ENCODE peak calls at places on chromosomes 13 and 19, in five cellular contexts. L is heart left ventricle, X is coronary artery, F is heart right ventricle, S is tibial artery. B is an unnamed sample.

GRCh38 chr13:25901460-25902376 is 150.1 kb downstream of the SHISA2 start:
- DNase-seq in L (no peak), X (no peak), F (no peak), S (no peak), B (no peak)

GRCh38 chr19:37963190-37963947 is 56.4 kb downstream of the SIPA1L3 start:
- DNase-seq in L (no peak), X (no peak), F (no peak), S (no peak), B (no peak)

GRCh38 chr19:37519890-37520289 is 13.2 kb downstream of the ZNF793 start:
- DNase-seq in L (no peak), X (no peak), F (no peak), S (no peak), B (no peak)

GRCh38 chr13:77184455-77184854 is 142.4 kb downstream of the MYCBP2 start:
- DNase-seq in L (no peak), X (no peak), F (no peak), S (no peak), B (no peak)

GRCh38 chr19:31179471-31179852 is 169.8 kb downstream of the TSHZ3 start:
- DNase-seq in L (no peak), X (no peak), F (no peak), S (no peak), B (no peak)

GRCh38 chr13:99380921-99381645 is 73.9 kb upstream of the GPR183 start:
- DNase-seq in L (no peak), X (peak), F (no peak), S (no peak), B (no peak)

GRCh38 chr19:10566408-10566657 is 523 bp upstream of the KRI1 start:
- DNase-seq in L (no peak), X (no peak), F (no peak), S (no peak), B (no peak)

GRCh38 chr13:109971006-109971744 is 184.8 kb upstream of the IRS2 start:
- DNase-seq in L (no peak), X (no peak), F (peak), S (no peak), B (no peak)

GRCh38 chr19:41276231-41276630 is 12.1 kb downstream of the HNRNPUL1 start:
- DNase-seq in L (no peak), X (no peak), F (no peak), S (peak), B (no peak)

GRCh38 chr13:45242524-45242923 is 41.7 kb upstream of the KCTD4 start:
- DNase-seq in L (no peak), X (no peak), F (no peak), S (no peak), B (no peak)

GRCh38 chr19:7845390-7846179 is 15.6 kb downstream of the EVI5L start:
- DNase-seq in L (no peak), X (no peak), F (no peak), S (no peak), B (no peak)

GRCh38 chr19:58553799-58554493 is 959 bp downstream of the CHMP2A start:
- DNase-seq in L (no peak), X (peak), F (no peak), S (peak), B (no peak)

GRCh38 chr19:19171821-19172532 is 1.9 kb upstream of the MEF2B start:
- DNase-seq in L (no peak), X (no peak), F (no peak), S (no peak), B (no peak)

GRCh38 chr13:21010621-21011020 is 50.8 kb downstream of the LATS2 start:
- DNase-seq in L (no peak), X (peak), F (no peak), S (no peak), B (no peak)

GRCh38 chr19:6402834-6403608 is 10.1 kb upstream of the GTF2F1 start:
- DNase-seq in L (no peak), X (no peak), F (no peak), S (no peak), B (peak)

GRCh38 chr13:42729857-42730402 is 51.5 kb upstream of the FAM216B start:
- DNase-seq in L (no peak), X (no peak), F (no peak), S (no peak), B (no peak)

GRCh38 chr13:31096624-31097302 is 64.9 kb downstream of the HSPH1 start:
- DNase-seq in L (no peak), X (no peak), F (no peak), S (no peak), B (no peak)

GRCh38 chr19:1251503-1252220 is 3.3 kb downstream of the MIDN start:
- DNase-seq in L (peak), X (no peak), F (peak), S (peak), B (no peak)

GRCh38 chr13:99796175-99796819 is 175.3 kb downstream of the ZIC5 start:
- DNase-seq in L (no peak), X (no peak), F (no peak), S (no peak), B (no peak)

GRCh38 chr13:97026759-97027555 is 32.7 kb upstream of the OXGR1 start:
- DNase-seq in L (no peak), X (no peak), F (no peak), S (no peak), B (no peak)

GRCh38 chr13:38662362-38662761 is 24.5 kb upstream of the FREM2 start:
- DNase-seq in L (no peak), X (no peak), F (no peak), S (no peak), B (no peak)

GRCh38 chr19:33302175-33302973 is at the start of gene CEBPA:
- DNase-seq in L (peak), X (peak), F (peak), S (peak), B (no peak)
- TF ChIP-seq CTCF in L (peak), X (peak), F (peak), S (peak), B (peak)

GRCh38 chr19:13817018-13817614 is 21.9 kb downstream of the ZSWIM4 start:
- DNase-seq in L (peak), X (no peak), F (no peak), S (no peak), B (no peak)
- H3K4me3 ChIP-seq in L (no peak), X (no peak), F (peak), S (no peak), B (no peak)

DNA sequence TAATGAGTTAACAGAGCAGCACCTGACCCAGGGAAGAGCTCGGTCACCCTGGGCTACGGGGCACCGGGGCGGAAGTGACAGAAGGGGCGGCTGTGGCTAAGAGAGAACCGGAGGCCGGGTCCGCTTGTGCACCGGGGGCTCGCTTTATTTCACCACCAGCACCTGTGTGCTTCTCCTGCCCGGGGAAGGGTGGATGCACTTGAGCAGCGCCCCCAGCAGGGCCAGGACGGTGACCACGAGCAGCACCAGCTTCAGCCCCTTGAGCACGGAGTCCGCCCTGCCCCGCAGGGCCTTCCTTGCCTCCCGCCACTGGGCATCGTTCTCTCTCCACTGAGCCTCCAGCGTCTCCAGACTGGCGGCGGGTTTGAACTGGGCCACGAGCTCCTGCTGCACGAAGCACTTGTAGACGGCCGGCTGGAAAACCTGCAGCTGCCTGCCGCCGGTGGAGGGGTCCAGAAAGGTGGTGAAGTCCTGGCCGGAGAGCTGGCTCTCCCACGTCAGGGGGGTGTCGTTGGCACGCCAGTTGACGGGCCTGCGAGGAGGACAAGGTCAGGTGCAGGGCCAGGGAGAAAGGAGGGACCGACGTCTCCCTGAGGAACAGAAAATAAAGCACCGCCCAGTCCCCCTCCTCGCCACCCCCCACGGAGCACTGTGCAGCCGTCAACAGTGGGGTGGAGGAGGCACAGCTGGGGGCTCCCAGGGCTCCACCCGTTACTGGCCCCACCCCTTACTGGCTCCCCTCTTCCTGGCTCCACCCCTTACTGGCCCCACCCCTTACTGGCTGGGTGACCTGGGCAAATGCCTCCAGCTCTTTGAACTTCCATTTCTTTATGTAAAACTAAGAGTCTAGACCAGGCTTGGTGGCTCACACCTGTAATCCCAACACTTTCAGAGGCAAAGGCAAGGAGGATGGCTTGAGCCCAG is 3.6 kb downstream of the FAM187B start:
- DNase-seq in L (no peak), X (no peak), F (no peak), S (no peak), B (no peak)
- TF ChIP-seq CTCF in L (no peak), X (no peak), F (no peak), S (no peak), B (no peak)

GRCh38 chr13:27125357-27126282 is 46.0 kb downstream of the USP12 start:
- DNase-seq in L (no peak), X (no peak), F (no peak), S (no peak), B (no peak)
- H3K4me3 ChIP-seq in L (no peak), X (no peak), F (no peak), S (no peak), B (no peak)

DNA sequence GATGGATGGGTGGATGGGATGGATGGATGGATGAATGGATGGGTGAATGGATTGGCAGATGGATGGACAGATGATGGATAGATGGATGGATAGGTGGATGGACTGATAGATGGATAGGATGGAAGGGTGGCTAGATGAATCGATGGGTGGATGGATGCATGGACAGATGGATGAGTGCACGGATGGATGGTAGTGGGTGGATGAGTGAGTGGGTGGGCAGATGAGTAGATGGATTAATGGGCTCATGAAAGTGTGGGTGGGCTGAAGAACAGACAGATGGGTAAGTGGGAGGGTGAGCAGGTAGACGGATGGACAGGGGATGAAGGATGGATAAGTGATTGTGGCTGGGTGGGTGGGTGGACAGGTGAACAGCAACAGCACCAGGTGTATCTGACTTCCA is 5.7 kb downstream of the SEMA6B start:
- DNase-seq in L (no peak), X (no peak), F (no peak), S (no peak), B (no peak)
- TF ChIP-seq CTCF in L (no peak), X (no peak), F (no peak), S (no peak), B (no peak)